ENCODE peak calls at places on chromosomes 6 and 20, in seven cellular contexts. C, R, N, G, L, I and D are unnamed samples.
A peak's percentile ranks its signal among the peaks of the same experiment; 100 is the strongest.

GRCh38 chr6:24932832-24933231 is 2.9 kb downstream of the RIPOR2 start:
- DNase-seq in C (no peak), R (no peak), N (no peak), G (no peak), L (no peak), I (no peak), D (no peak)

GRCh38 chr6:158752613-158753012 is 66.6 kb downstream of the EZR start:
- DNase-seq in C (no peak), R (no peak), N (peak; percentile 84), G (no peak), L (no peak), I (peak; percentile 80), D (no peak)

GRCh38 chr20:33584976-33585375 is 77.2 kb upstream of the C20orf144 start:
- DNase-seq in C (no peak), R (no peak), N (no peak), G (no peak), L (no peak), I (no peak), D (no peak)

GRCh38 chr20:13995841-13996240 is 525 bp downstream of the MACROD2 start:
- DNase-seq in C (no peak), R (no peak), N (peak; percentile 31), G (no peak), L (peak; percentile 42), I (peak; percentile 52), D (peak; percentile 48)

GRCh38 chr6:116405147-116405546 is 34.4 kb downstream of the DSE start:
- DNase-seq in C (no peak), R (no peak), N (peak; percentile 1), G (no peak), L (no peak), I (no peak), D (no peak)

GRCh38 chr6:134422426-134423231 is 104.7 kb upstream of the SGK1 start:
- DNase-seq in C (peak; percentile 99), R (no peak), N (no peak), G (no peak), L (no peak), I (no peak), D (no peak)

GRCh38 chr6:15399651-15400470 is 154.0 kb downstream of the JARID2 start:
- DNase-seq in C (peak; percentile 83), R (no peak), N (peak; percentile 55), G (peak; percentile 85), L (peak; percentile 71), I (peak; percentile 87), D (no peak)

GRCh38 chr6:138999949-139000725 is 12.1 kb upstream of the REPS1 start:
- DNase-seq in C (peak; percentile 15), R (no peak), N (no peak), G (no peak), L (no peak), I (no peak), D (no peak)

GRCh38 chr6:118739976-118740771 is 88.8 kb upstream of the CEP85L start:
- DNase-seq in C (no peak), R (no peak), N (no peak), G (no peak), L (no peak), I (no peak), D (no peak)

GRCh38 chr6:90537723-90538407 is 49.0 kb downstream of the MAP3K7 start:
- DNase-seq in C (peak; percentile 27), R (no peak), N (no peak), G (no peak), L (no peak), I (no peak), D (no peak)

GRCh38 chr6:101878554-101879276 is 485.2 kb downstream of the GRIK2 start:
- DNase-seq in C (no peak), R (no peak), N (no peak), G (no peak), L (no peak), I (no peak), D (no peak)

GRCh38 chr6:155786528-155786927 is 330.9 kb upstream of the NOX3 start:
- DNase-seq in C (no peak), R (no peak), N (no peak), G (no peak), L (no peak), I (no peak), D (no peak)

GRCh38 chr20:57653546-57653900 is 33.3 kb upstream of the ZBP1 start:
- DNase-seq in C (no peak), R (no peak), N (no peak), G (peak; percentile 38), L (no peak), I (no peak), D (peak; percentile 5)

GRCh38 chr6:158369241-158369640 is 57.0 kb downstream of the TULP4 start:
- DNase-seq in C (no peak), R (no peak), N (no peak), G (no peak), L (no peak), I (no peak), D (no peak)

GRCh38 chr20:48774696-48775095 is 53.1 kb downstream of the PREX1 start:
- DNase-seq in C (no peak), R (no peak), N (no peak), G (no peak), L (no peak), I (no peak), D (no peak)

GRCh38 chr20:40882173-40882572 is 146.4 kb upstream of the TOP1 start:
- DNase-seq in C (no peak), R (peak; percentile 42), N (no peak), G (no peak), L (no peak), I (no peak), D (no peak)

GRCh38 chr6:154606457-154606856 is 96.0 kb upstream of the CNKSR3 start:
- DNase-seq in C (no peak), R (peak; percentile 23), N (no peak), G (no peak), L (no peak), I (no peak), D (no peak)

GRCh38 chr20:64041040-64041780 is 5.2 kb downstream of the C20orf204 start:
- DNase-seq in C (no peak), R (no peak), N (peak; percentile 87), G (no peak), L (no peak), I (no peak), D (no peak)

GRCh38 chr6:69775941-69776340 is 20.9 kb downstream of the LMBRD1 start:
- DNase-seq in C (no peak), R (no peak), N (no peak), G (no peak), L (no peak), I (no peak), D (no peak)

GRCh38 chr6:44012078-44012493 is 115.2 kb downstream of the MRPL14 start:
- DNase-seq in C (peak; percentile 93), R (no peak), N (no peak), G (no peak), L (no peak), I (no peak), D (no peak)

GRCh38 chr20:60481051-60481741 is 523.0 kb downstream of the CDH26 start:
- DNase-seq in C (no peak), R (no peak), N (no peak), G (no peak), L (no peak), I (no peak), D (no peak)

GRCh38 chr6:156779206-156780116 is 2.3 kb downstream of the ARID1B start:
- DNase-seq in C (no peak), R (peak; percentile 52), N (no peak), G (no peak), L (peak; percentile 59), I (peak; percentile 49), D (peak; percentile 45)

GRCh38 chr6:37324131-37325033 is 29.4 kb upstream of the RNF8 start:
- DNase-seq in C (peak; percentile 39), R (no peak), N (no peak), G (no peak), L (no peak), I (no peak), D (no peak)

GRCh38 chr20:64091762-64092161 is 7.6 kb upstream of the LKAAEAR1 start:
- DNase-seq in C (no peak), R (no peak), N (peak; percentile 51), G (no peak), L (no peak), I (no peak), D (no peak)

GRCh38 chr20:53294804-53295203 is 298.8 kb downstream of the ZNF217 start:
- DNase-seq in C (no peak), R (no peak), N (no peak), G (no peak), L (no peak), I (no peak), D (no peak)

GRCh38 chr20:63021356-63022321 is 14.9 kb upstream of the BHLHE23 start:
- DNase-seq in C (no peak), R (no peak), N (no peak), G (no peak), L (no peak), I (no peak), D (no peak)

GRCh38 chr6:119129148-119129967 is 50.9 kb upstream of the FAM184A start:
- DNase-seq in C (peak; percentile 57), R (peak; percentile 57), N (no peak), G (no peak), L (no peak), I (no peak), D (peak; percentile 48)

GRCh38 chr6:169689247-169689646 is 12.6 kb downstream of the WDR27 start:
- DNase-seq in C (no peak), R (no peak), N (no peak), G (no peak), L (no peak), I (no peak), D (no peak)

GRCh38 chr6:49527315-49527714 is 23.2 kb upstream of the C6orf141 start:
- DNase-seq in C (no peak), R (no peak), N (no peak), G (no peak), L (no peak), I (no peak), D (no peak)

GRCh38 chr20:40689100-40689942 is at the start of gene MAFB:
- DNase-seq in C (peak; percentile 76), R (peak; percentile 38), N (peak; percentile 21), G (peak; percentile 96), L (peak; percentile 95), I (peak; percentile 93), D (peak; percentile 94)

GRCh38 chr6:159983641-159984080 is 14.8 kb downstream of the IGF2R start:
- DNase-seq in C (peak; percentile 55), R (no peak), N (no peak), G (no peak), L (no peak), I (no peak), D (no peak)

GRCh38 chr6:4008324-4009047 is 70.5 kb downstream of the FAM217A start:
- DNase-seq in C (peak; percentile 80), R (peak; percentile 43), N (no peak), G (no peak), L (no peak), I (no peak), D (peak; percentile 28)

GRCh38 chr6:155708100-155708499 is 252.5 kb upstream of the NOX3 start:
- DNase-seq in C (no peak), R (no peak), N (no peak), G (no peak), L (no peak), I (no peak), D (no peak)

GRCh38 chr20:1330075-1330830 is 1.3 kb upstream of the SDCBP2 start:
- DNase-seq in C (no peak), R (peak; percentile 38), N (no peak), G (peak; percentile 91), L (peak; percentile 77), I (no peak), D (peak; percentile 6)

GRCh38 chr6:46357591-46357990 is 133.7 kb downstream of the RCAN2 start:
- DNase-seq in C (no peak), R (no peak), N (no peak), G (no peak), L (no peak), I (no peak), D (no peak)

GRCh38 chr20:49132995-49133451 is 55.1 kb downstream of the STAU1 start:
- DNase-seq in C (peak; percentile 45), R (peak; percentile 58), N (peak; percentile 41), G (no peak), L (no peak), I (no peak), D (peak; percentile 58)